ENCODE peak calls at places on chromosome 4, in eight cellular contexts. E, G, S, P, Y, U, T and H are unnamed samples. For H3K4me1, the result is how much of the 10 kb centered on the place peaks cover.

GRCh38 chr4:177401658-177402273 is 40.5 kb downstream of the AGA start:
- DNase-seq in E (no peak), G (no peak), S (no peak), P (no peak), Y (no peak), U (no peak), T (no peak), H (no peak)

GRCh38 chr4:113407409-113407808 is 354.1 kb downstream of the CAMK2D start:
- DNase-seq in E (no peak), G (no peak), S (no peak), P (no peak), Y (no peak), U (no peak), T (no peak), H (peak)

GRCh38 chr4:162274354-162274753 is 110.6 kb upstream of the FSTL5 start:
- DNase-seq in E (no peak), G (no peak), S (no peak), P (no peak), Y (no peak), U (peak), T (no peak), H (no peak)

GRCh38 chr4:125231661-125232060 is 83.1 kb upstream of the FAT4 start:
- DNase-seq in E (no peak), G (no peak), S (no peak), P (no peak), Y (no peak), U (no peak), T (no peak), H (no peak)

GRCh38 chr4:85751907-85752306 is 277.0 kb downstream of the ARHGAP24 start:
- DNase-seq in E (no peak), G (no peak), S (no peak), P (no peak), Y (no peak), U (no peak), T (no peak), H (no peak)

GRCh38 chr4:6806924-6807676 is 24.6 kb downstream of the KIAA0232 start:
- DNase-seq in E (peak), G (no peak), S (no peak), P (no peak), Y (no peak), U (no peak), T (no peak), H (no peak)

GRCh38 chr4:39259571-39260330 is 77.4 kb downstream of the WDR19 start:
- DNase-seq in E (peak), G (no peak), S (no peak), P (no peak), Y (no peak), U (no peak), T (no peak), H (no peak)

GRCh38 chr4:62470020-62470419 is 1269.9 kb downstream of the ADGRL3 start:
- DNase-seq in E (no peak), G (no peak), S (no peak), P (no peak), Y (no peak), U (no peak), T (no peak), H (no peak)

GRCh38 chr4:6308890-6309643 is 39.4 kb downstream of the WFS1 start:
- DNase-seq in E (peak), G (no peak), S (peak), P (no peak), Y (no peak), U (peak), T (peak), H (no peak)

GRCh38 chr4:99323761-99324160 is 2.6 kb upstream of the ADH1B start:
- DNase-seq in E (no peak), G (no peak), S (no peak), P (peak), Y (no peak), U (no peak), T (peak), H (no peak)

GRCh38 chr4:174865418-174865985 is 36.5 kb upstream of the GLRA3 start:
- DNase-seq in E (no peak), G (no peak), S (no peak), P (no peak), Y (no peak), U (no peak), T (no peak), H (no peak)

GRCh38 chr4:92307886-92308285 is 4.1 kb downstream of the GRID2 start:
- DNase-seq in E (no peak), G (no peak), S (no peak), P (no peak), Y (no peak), U (no peak), T (no peak), H (no peak)

GRCh38 chr4:177638871-177639270 is 196.6 kb upstream of the AGA start:
- DNase-seq in E (no peak), G (no peak), S (no peak), P (no peak), Y (no peak), U (no peak), T (no peak), H (no peak)

GRCh38 chr4:111028829-111029228 is 406.0 kb upstream of the PITX2 start:
- DNase-seq in E (no peak), G (no peak), S (no peak), P (no peak), Y (no peak), U (no peak), T (no peak), H (no peak)

GRCh38 chr4:94877973-94878372 is 120.2 kb downstream of the BMPR1B start:
- DNase-seq in E (no peak), G (no peak), S (no peak), P (no peak), Y (no peak), U (no peak), T (no peak), H (no peak)

GRCh38 chr4:140152015-140152703 is 1.8 kb downstream of the MAML3 start:
- DNase-seq in E (no peak), G (peak), S (peak), P (peak), Y (peak), U (peak), T (peak), H (no peak)

GRCh38 chr4:2250764-2251072 is 8.8 kb upstream of the HAUS3 start:
- DNase-seq in E (no peak), G (peak), S (no peak), P (no peak), Y (peak), U (peak), T (no peak), H (no peak)

GRCh38 chr4:24775209-24775608 is 20.2 kb upstream of the SOD3 start:
- DNase-seq in E (no peak), G (no peak), S (no peak), P (no peak), Y (no peak), U (no peak), T (no peak), H (no peak)

GRCh38 chr4:1726146-1726934 is 5.0 kb downstream of the TACC3 start:
- DNase-seq in E (peak), G (peak), S (peak), P (peak), Y (peak), U (peak), T (peak), H (peak)

GRCh38 chr4:8310306-8310705 is 40.8 kb downstream of the HTRA3 start:
- DNase-seq in E (no peak), G (peak), S (no peak), P (peak), Y (no peak), U (no peak), T (no peak), H (no peak)

GRCh38 chr4:23373269-23373668 is 516.6 kb downstream of the PPARGC1A start:
- DNase-seq in E (no peak), G (no peak), S (no peak), P (no peak), Y (peak), U (peak), T (no peak), H (no peak)

GRCh38 chr4:186807809-186808634 is 84.4 kb upstream of the FAT1 start:
- DNase-seq in E (no peak), G (no peak), S (no peak), P (no peak), Y (no peak), U (no peak), T (no peak), H (no peak)

GRCh38 chr4:124854968-124855367 is 142.4 kb upstream of the ANKRD50 start:
- DNase-seq in E (no peak), G (no peak), S (no peak), P (no peak), Y (no peak), U (no peak), T (no peak), H (no peak)

GRCh38 chr4:169044723-169045447 is 34.8 kb upstream of the CBR4 start:
- DNase-seq in E (no peak), G (no peak), S (no peak), P (no peak), Y (no peak), U (no peak), T (no peak), H (no peak)

GRCh38 chr4:173213296-173213695 is 44.7 kb downstream of the GALNT7 start:
- DNase-seq in E (no peak), G (no peak), S (no peak), P (no peak), Y (no peak), U (no peak), T (no peak), H (no peak)

GRCh38 chr4:153275380-153276276 is 68.9 kb upstream of the MND1 start:
- DNase-seq in E (no peak), G (no peak), S (no peak), P (no peak), Y (no peak), U (peak), T (no peak), H (no peak)

GRCh38 chr4:155809835-155810234 is 51.0 kb downstream of the GUCY1B1 start:
- DNase-seq in E (peak), G (no peak), S (no peak), P (no peak), Y (no peak), U (no peak), T (no peak), H (peak)

GRCh38 chr4:52244103-52244772 is 193.1 kb downstream of the SPATA18 start:
- DNase-seq in E (no peak), G (no peak), S (no peak), P (no peak), Y (no peak), U (no peak), T (no peak), H (no peak)

GRCh38 chr4:185535818-185536729 is 767 bp upstream of the PDLIM3 start:
- DNase-seq in E (peak), G (peak), S (no peak), P (peak), Y (peak), U (peak), T (peak), H (no peak)

GRCh38 chr4:86935833-86936721 is 1.3 kb downstream of the AFF1 start:
- DNase-seq in E (peak), G (peak), S (peak), P (peak), Y (peak), U (peak), T (peak), H (no peak)

GRCh38 chr4:80361329-80361900 is 25.9 kb downstream of the CFAP299 start:
- DNase-seq in E (peak), G (no peak), S (no peak), P (no peak), Y (no peak), U (no peak), T (no peak), H (no peak)

GRCh38 chr4:20520901-20521300 is 179.4 kb upstream of the PACRGL start:
- DNase-seq in E (peak), G (no peak), S (no peak), P (no peak), Y (no peak), U (no peak), T (no peak), H (no peak)

GRCh38 chr4:6476893-6477292 is 4.5 kb upstream of the PPP2R2C start:
- DNase-seq in E (no peak), G (no peak), S (no peak), P (no peak), Y (peak), U (no peak), T (no peak), H (no peak)

GRCh38 chr4:155548173-155548572 is 118.5 kb upstream of the GUCY1A1 start:
- DNase-seq in E (no peak), G (no peak), S (no peak), P (no peak), Y (no peak), U (no peak), T (no peak), H (no peak)

GRCh38 chr4:172141025-172141424 is 327.8 kb downstream of the GALNTL6 start:
- DNase-seq in E (no peak), G (no peak), S (no peak), P (no peak), Y (no peak), U (no peak), T (no peak), H (no peak)

GRCh38 chr4:22500831-22501714 is 14.8 kb downstream of the ADGRA3 start:
- DNase-seq in E (peak), G (no peak), S (no peak), P (no peak), Y (no peak), U (no peak), T (no peak), H (no peak)

GRCh38 chr4:74038161-74039064 is at the start of gene CXCL3:
- DNase-seq in E (peak), G (peak), S (peak), P (peak), Y (peak), U (peak), T (peak), H (no peak)
- H3K4me3 ChIP-seq in E (peak), G (peak), S (peak), P (peak), Y (peak), U (peak), T (peak), H (peak)

DNA sequence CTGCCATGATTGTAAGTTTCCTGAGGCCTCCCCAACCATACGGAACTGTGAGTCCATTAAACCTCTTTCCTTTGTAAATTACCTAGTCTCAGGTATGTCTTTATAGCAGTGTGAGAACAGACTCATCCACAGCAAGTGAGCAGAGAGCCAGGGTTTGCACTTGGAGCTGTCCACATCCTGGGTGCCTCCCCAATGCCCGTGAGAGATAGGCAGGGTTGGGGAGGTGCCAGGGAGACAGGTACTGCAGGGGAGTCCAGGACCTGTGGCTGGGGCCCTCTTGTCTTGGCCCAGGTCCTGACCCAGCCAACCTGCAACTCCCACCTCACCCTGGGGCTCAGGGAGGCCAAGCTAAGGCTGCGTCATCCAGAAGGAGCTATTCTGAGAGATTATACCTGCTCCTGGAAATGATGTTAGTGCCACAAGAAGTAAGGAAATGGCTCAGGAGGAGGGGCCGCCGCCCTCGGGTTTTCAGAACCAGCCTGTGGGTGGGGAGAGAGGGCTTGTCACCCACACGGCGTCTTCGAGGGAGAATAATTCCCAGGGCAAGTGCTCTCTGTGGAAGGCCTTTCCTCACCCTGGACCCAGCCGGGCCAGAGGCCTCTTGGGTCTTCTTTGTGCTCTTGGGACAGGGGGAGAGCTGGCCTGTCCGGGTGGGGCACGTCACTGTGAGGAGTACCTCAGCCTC is 66.5 kb downstream of the ADRA2C start:
- DNase-seq in E (no peak), G (no peak), S (peak), P (no peak), Y (no peak), U (no peak), T (no peak), H (no peak)
- H3K4me1 ChIP-seq in E (under half), G (under half), S (under half), P (under half), Y (under half), U (under half), T (under half), H (under half)

DNA sequence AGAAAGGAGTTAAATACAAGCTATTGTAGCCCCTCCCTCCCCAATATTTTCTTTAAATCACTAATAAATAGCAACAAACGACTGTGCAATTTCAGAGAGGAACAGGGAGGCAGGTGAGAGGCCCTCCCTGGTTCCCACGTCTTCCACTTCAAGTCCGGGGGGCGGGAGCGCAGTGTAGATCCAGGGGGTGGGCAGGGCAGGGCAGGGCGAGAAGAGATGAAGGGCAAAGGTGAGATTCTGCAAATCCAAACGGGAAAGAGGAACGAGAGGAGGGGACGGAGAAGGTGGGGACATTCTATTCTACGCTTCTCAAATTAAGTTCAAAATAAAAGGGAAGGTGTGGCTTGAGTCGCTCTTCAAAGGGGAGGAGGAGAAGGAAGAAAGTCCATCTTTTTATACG is 6.8 kb downstream of the NKX6-1 start:
- DNase-seq in E (no peak), G (no peak), S (no peak), P (no peak), Y (no peak), U (no peak), T (no peak), H (no peak)
- H3K27ac ChIP-seq in E (no peak), G (no peak), S (no peak), P (no peak), Y (no peak), U (no peak), T (no peak), H (no peak)

DNA sequence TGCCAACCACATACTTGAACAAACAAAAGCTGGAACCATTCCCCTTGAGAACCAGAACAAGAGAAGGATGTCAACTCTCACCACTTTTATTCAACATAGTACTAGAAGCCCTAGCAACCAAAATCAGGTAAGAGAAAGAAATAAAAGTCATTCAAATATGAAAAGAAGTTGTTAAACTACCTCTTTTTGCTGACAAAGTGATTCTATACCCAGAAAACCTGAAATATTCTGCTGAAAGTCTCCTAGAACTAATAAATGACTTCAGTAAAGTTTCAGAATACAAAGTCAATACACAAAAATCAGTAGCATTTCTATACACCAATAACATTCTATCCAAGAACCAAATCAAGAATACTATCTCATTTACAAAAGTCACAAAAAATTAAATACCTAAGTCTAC is 187.0 kb downstream of the UGT8 start:
- DNase-seq in E (no peak), G (no peak), S (no peak), P (no peak), Y (no peak), U (no peak), T (no peak), H (no peak)
- H3K4me3 ChIP-seq in E (no peak), G (no peak), S (no peak), P (no peak), Y (no peak), U (no peak), T (no peak), H (no peak)

GRCh38 chr4:88969271-88969670 is 87.7 kb downstream of the FAM13A start:
- DNase-seq in E (no peak), G (no peak), S (no peak), P (no peak), Y (no peak), U (no peak), T (no peak), H (no peak)
- H3K4me1 ChIP-seq in E (under half), G (under half), S (under half), P (under half), Y (under half), U (under half), T (under half), H (under half)